ENCODE peak calls at places on chromosomes 7 and 10, in ten cellular contexts. One of them, this sample, is unnamed.

GRCh38 chr7:44461387-44461786 is 29.1 kb downstream of the NUDCD3 start:
- DNase-seq in cerebellum: no peak
- DNase-seq in NCI-H1694 treated with DMSO at 0.1 percent for 48 hours: no peak
- DNase-seq in MCF 10A: no peak
- DNase-seq in H9: no peak
- DNase-seq in OCI-LY7: peak
- DNase-seq in lung microvascular endothelial cell: peak
- DNase-seq in GM04503: peak
- DNase-seq in anterior cingulate cortex: no peak
- DNase-seq in GM10248: no peak
- DNase-seq in this sample: no peak

GRCh38 chr10:122240401-122240800 is 30.7 kb upstream of the BTBD16 start:
- DNase-seq in OCI-LY7: no peak
- DNase-seq in lung microvascular endothelial cell: no peak
- DNase-seq in GM04503: no peak
- DNase-seq in anterior cingulate cortex: no peak
- DNase-seq in MCF 10A: no peak
- DNase-seq in GM10248: no peak
- DNase-seq in H9: no peak
- DNase-seq in NCI-H1694 treated with DMSO at 0.1 percent for 48 hours: no peak
- DNase-seq in cerebellum: no peak
- DNase-seq in this sample: no peak

GRCh38 chr10:34679177-34679576 is 135.9 kb downstream of the PARD3 start:
- DNase-seq in anterior cingulate cortex: no peak
- DNase-seq in MCF 10A: no peak
- DNase-seq in NCI-H1694 treated with DMSO at 0.1 percent for 48 hours: no peak
- DNase-seq in H9: no peak
- DNase-seq in GM04503: no peak
- DNase-seq in OCI-LY7: no peak
- DNase-seq in cerebellum: no peak
- DNase-seq in GM10248: no peak
- DNase-seq in lung microvascular endothelial cell: no peak
- DNase-seq in this sample: no peak

GRCh38 chr7:140638311-140638791 is 2.3 kb downstream of the DENND2A start:
- DNase-seq in MCF 10A: peak
- DNase-seq in OCI-LY7: no peak
- DNase-seq in GM04503: peak
- DNase-seq in anterior cingulate cortex: no peak
- DNase-seq in H9: peak
- DNase-seq in GM10248: no peak
- DNase-seq in NCI-H1694 treated with DMSO at 0.1 percent for 48 hours: no peak
- DNase-seq in lung microvascular endothelial cell: no peak
- DNase-seq in cerebellum: no peak
- DNase-seq in this sample: peak

GRCh38 chr7:45663167-45663921 is 89.2 kb downstream of the ADCY1 start:
- DNase-seq in cerebellum: no peak
- DNase-seq in MCF 10A: peak
- DNase-seq in lung microvascular endothelial cell: peak
- DNase-seq in GM10248: peak
- DNase-seq in NCI-H1694 treated with DMSO at 0.1 percent for 48 hours: no peak
- DNase-seq in OCI-LY7: peak
- DNase-seq in H9: peak
- DNase-seq in GM04503: no peak
- DNase-seq in anterior cingulate cortex: no peak
- DNase-seq in this sample: no peak

GRCh38 chr10:73926152-73926764 is 15.3 kb downstream of the PLAU start:
- DNase-seq in GM10248: no peak
- DNase-seq in GM04503: no peak
- DNase-seq in anterior cingulate cortex: no peak
- DNase-seq in H9: no peak
- DNase-seq in OCI-LY7: no peak
- DNase-seq in NCI-H1694 treated with DMSO at 0.1 percent for 48 hours: no peak
- DNase-seq in lung microvascular endothelial cell: no peak
- DNase-seq in MCF 10A: no peak
- DNase-seq in cerebellum: no peak
- DNase-seq in this sample: no peak

GRCh38 chr7:22811746-22812280 is 10.8 kb downstream of the TOMM7 start:
- DNase-seq in OCI-LY7: no peak
- DNase-seq in GM10248: no peak
- DNase-seq in MCF 10A: no peak
- DNase-seq in cerebellum: no peak
- DNase-seq in NCI-H1694 treated with DMSO at 0.1 percent for 48 hours: no peak
- DNase-seq in lung microvascular endothelial cell: no peak
- DNase-seq in H9: no peak
- DNase-seq in anterior cingulate cortex: no peak
- DNase-seq in GM04503: no peak
- DNase-seq in this sample: no peak

GRCh38 chr10:123787566-123787965 is 104.0 kb downstream of the CPXM2 start:
- DNase-seq in NCI-H1694 treated with DMSO at 0.1 percent for 48 hours: no peak
- DNase-seq in H9: no peak
- DNase-seq in GM10248: no peak
- DNase-seq in lung microvascular endothelial cell: no peak
- DNase-seq in cerebellum: no peak
- DNase-seq in OCI-LY7: no peak
- DNase-seq in anterior cingulate cortex: no peak
- DNase-seq in GM04503: no peak
- DNase-seq in MCF 10A: no peak
- DNase-seq in this sample: no peak

GRCh38 chr10:69327463-69328345 is 49.4 kb downstream of the HK1 start:
- DNase-seq in NCI-H1694 treated with DMSO at 0.1 percent for 48 hours: no peak
- DNase-seq in GM10248: peak
- DNase-seq in GM04503: no peak
- DNase-seq in OCI-LY7: no peak
- DNase-seq in cerebellum: peak
- DNase-seq in MCF 10A: peak
- DNase-seq in lung microvascular endothelial cell: peak
- DNase-seq in anterior cingulate cortex: peak
- DNase-seq in H9: no peak
- DNase-seq in this sample: peak

GRCh38 chr10:47339186-47339735 is 8.9 kb upstream of the RBP3 start:
- DNase-seq in NCI-H1694 treated with DMSO at 0.1 percent for 48 hours: no peak
- DNase-seq in anterior cingulate cortex: no peak
- DNase-seq in cerebellum: no peak
- DNase-seq in GM10248: no peak
- DNase-seq in OCI-LY7: no peak
- DNase-seq in GM04503: no peak
- DNase-seq in lung microvascular endothelial cell: no peak
- DNase-seq in H9: no peak
- DNase-seq in MCF 10A: no peak
- DNase-seq in this sample: no peak

GRCh38 chr7:25849361-25850184 is 302.4 kb upstream of the NFE2L3 start:
- DNase-seq in lung microvascular endothelial cell: peak
- DNase-seq in NCI-H1694 treated with DMSO at 0.1 percent for 48 hours: no peak
- DNase-seq in H9: no peak
- DNase-seq in MCF 10A: peak
- DNase-seq in GM04503: peak
- DNase-seq in GM10248: no peak
- DNase-seq in OCI-LY7: no peak
- DNase-seq in anterior cingulate cortex: no peak
- DNase-seq in cerebellum: no peak
- DNase-seq in this sample: peak

GRCh38 chr10:19659920-19660655 is 156.1 kb upstream of the PLXDC2 start:
- DNase-seq in GM04503: no peak
- DNase-seq in GM10248: no peak
- DNase-seq in lung microvascular endothelial cell: no peak
- DNase-seq in MCF 10A: no peak
- DNase-seq in cerebellum: no peak
- DNase-seq in anterior cingulate cortex: no peak
- DNase-seq in NCI-H1694 treated with DMSO at 0.1 percent for 48 hours: no peak
- DNase-seq in H9: no peak
- DNase-seq in OCI-LY7: no peak
- DNase-seq in this sample: no peak

GRCh38 chr7:157126921-157127320 is 11.8 kb upstream of the UBE3C start:
- DNase-seq in NCI-H1694 treated with DMSO at 0.1 percent for 48 hours: no peak
- DNase-seq in H9: no peak
- DNase-seq in GM10248: no peak
- DNase-seq in cerebellum: no peak
- DNase-seq in anterior cingulate cortex: no peak
- DNase-seq in lung microvascular endothelial cell: no peak
- DNase-seq in OCI-LY7: no peak
- DNase-seq in GM04503: no peak
- DNase-seq in MCF 10A: no peak
- DNase-seq in this sample: no peak

GRCh38 chr10:95445223-95445836 is 115.8 kb downstream of the SORBS1 start:
- DNase-seq in cerebellum: no peak
- DNase-seq in MCF 10A: peak
- DNase-seq in OCI-LY7: no peak
- DNase-seq in GM10248: no peak
- DNase-seq in H9: no peak
- DNase-seq in anterior cingulate cortex: peak
- DNase-seq in GM04503: peak
- DNase-seq in lung microvascular endothelial cell: peak
- DNase-seq in NCI-H1694 treated with DMSO at 0.1 percent for 48 hours: no peak
- DNase-seq in this sample: peak

GRCh38 chr10:132714906-132715790 is 70.8 kb downstream of the NKX6-2 start:
- DNase-seq in cerebellum: no peak
- DNase-seq in NCI-H1694 treated with DMSO at 0.1 percent for 48 hours: no peak
- DNase-seq in lung microvascular endothelial cell: no peak
- DNase-seq in OCI-LY7: no peak
- DNase-seq in GM04503: no peak
- DNase-seq in H9: no peak
- DNase-seq in GM10248: no peak
- DNase-seq in MCF 10A: no peak
- DNase-seq in anterior cingulate cortex: peak
- DNase-seq in this sample: peak

GRCh38 chr10:88418871-88419270 is 164.2 kb downstream of the RNLS start:
- DNase-seq in OCI-LY7: no peak
- DNase-seq in anterior cingulate cortex: no peak
- DNase-seq in cerebellum: no peak
- DNase-seq in MCF 10A: no peak
- DNase-seq in H9: no peak
- DNase-seq in GM04503: no peak
- DNase-seq in GM10248: no peak
- DNase-seq in NCI-H1694 treated with DMSO at 0.1 percent for 48 hours: no peak
- DNase-seq in lung microvascular endothelial cell: no peak
- DNase-seq in this sample: no peak

GRCh38 chr10:74799840-74800239 is 26.6 kb upstream of the KAT6B start:
- DNase-seq in anterior cingulate cortex: no peak
- DNase-seq in H9: no peak
- DNase-seq in lung microvascular endothelial cell: peak
- DNase-seq in GM10248: no peak
- DNase-seq in MCF 10A: peak
- DNase-seq in GM04503: no peak
- DNase-seq in cerebellum: no peak
- DNase-seq in OCI-LY7: no peak
- DNase-seq in NCI-H1694 treated with DMSO at 0.1 percent for 48 hours: no peak
- DNase-seq in this sample: no peak

GRCh38 chr7:46215987-46216567 is 295.0 kb upstream of the IGFBP3 start:
- DNase-seq in NCI-H1694 treated with DMSO at 0.1 percent for 48 hours: no peak
- DNase-seq in MCF 10A: peak
- DNase-seq in cerebellum: no peak
- DNase-seq in H9: peak
- DNase-seq in anterior cingulate cortex: no peak
- DNase-seq in OCI-LY7: no peak
- DNase-seq in GM04503: no peak
- DNase-seq in GM10248: no peak
- DNase-seq in lung microvascular endothelial cell: no peak
- DNase-seq in this sample: no peak